ENCODE peak calls at places on chromosomes 12 and 14, in eight cellular contexts. W is astrocyte; J is CD8-positive, alpha-beta T cell; L is breast epithelium; H is PC-3; U is right cardiac atrium; X is uterus; S is foreskin keratinocyte. T is an unnamed sample.

GRCh38 chr14:90419200-90419599 is 22.4 kb downstream of the CALM1 start:
- DNase-seq in U (peak; percentile 92), J (no peak), W (peak; percentile 97), H (peak; percentile 100), X (peak; percentile 87), S (peak; percentile 99), L (peak; percentile 64), T (peak; percentile 67)

GRCh38 chr14:23162800-23163199 is 20.7 kb downstream of the SLC7A8 start:
- DNase-seq in X (no peak), U (no peak), J (no peak), L (no peak), H (no peak), S (no peak), W (no peak), T (no peak)

GRCh38 chr14:22994762-22995275 is 12.5 kb upstream of the AJUBA start:
- DNase-seq in S (no peak), X (no peak), H (peak; percentile 52), U (no peak), L (no peak), W (no peak), J (peak; percentile 13), T (no peak)

GRCh38 chr14:24965934-24966593 is 83.9 kb downstream of the STXBP6 start:
- DNase-seq in U (peak; percentile 46), L (no peak), X (no peak), S (no peak), J (no peak), H (no peak), W (peak; percentile 96), T (peak; percentile 26)

GRCh38 chr12:51348116-51348515 is 1.6 kb upstream of the CELA1 start:
- DNase-seq in W (no peak), L (no peak), J (no peak), S (no peak), H (no peak), X (no peak), U (no peak), T (no peak)

GRCh38 chr14:90266441-90267154 is 10.2 kb downstream of the PSMC1 start:
- DNase-seq in X (no peak), S (no peak), L (no peak), J (no peak), W (no peak), H (no peak), U (no peak), T (no peak)

GRCh38 chr14:66539034-66539433 is 31.1 kb downstream of the GPHN start:
- DNase-seq in S (no peak), J (no peak), W (no peak), H (no peak), U (no peak), L (no peak), X (no peak), T (no peak)

GRCh38 chr14:42944284-42944683 is 1337.6 kb downstream of the LRFN5 start:
- DNase-seq in U (no peak), H (peak; percentile 66), W (peak; percentile 41), S (no peak), L (no peak), J (no peak), X (no peak), T (no peak)

GRCh38 chr12:130147875-130148596 is 14.2 kb upstream of the FZD10 start:
- DNase-seq in U (peak; percentile 13), W (no peak), L (no peak), X (no peak), H (no peak), S (no peak), J (no peak), T (no peak)

GRCh38 chr12:13094349-13094748 is 9.1 kb downstream of the GSG1 start:
- DNase-seq in J (no peak), W (peak; percentile 62), H (peak; percentile 71), U (no peak), L (no peak), S (no peak), X (no peak), T (no peak)

GRCh38 chr12:65649126-65649525 is 175.2 kb upstream of the HMGA2 start:
- DNase-seq in H (peak; percentile 99), U (no peak), W (peak; percentile 100), X (no peak), S (peak; percentile 99), J (no peak), L (no peak), T (no peak)

DNA sequence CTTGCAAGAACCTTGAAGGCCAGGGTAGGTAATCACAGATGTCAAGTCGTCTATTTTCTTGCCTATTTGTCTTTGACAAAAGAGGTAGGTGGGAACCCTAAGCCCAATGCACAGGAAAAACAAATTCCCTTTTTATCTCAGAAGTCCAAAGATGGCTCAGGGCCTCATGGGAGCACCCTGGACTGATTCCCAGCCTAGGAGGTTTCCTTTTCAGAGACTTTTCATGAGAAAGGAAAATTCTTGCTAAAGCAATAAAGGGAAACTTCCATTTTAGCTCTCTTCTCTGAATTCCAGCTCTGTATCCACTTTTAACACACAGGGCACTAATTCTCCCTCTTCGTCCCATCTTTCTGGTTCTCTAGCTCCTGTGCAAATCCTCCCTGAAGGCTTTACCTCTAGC is 1.2 kb downstream of the ZNF641 start:
- DNase-seq in X (peak; percentile 47), H (no peak), L (no peak), J (no peak), S (no peak), U (peak; percentile 83), W (no peak), T (peak; percentile 74)
- H3K27ac ChIP-seq in X (peak overlapping the region; percentile 97), H (no peak overlapping the region), L (peak overlapping the region; percentile 96), J (no peak overlapping the region), S (no peak overlapping the region), U (peak overlapping the region; percentile 93), W (no peak overlapping the region), T (peak overlapping the region; percentile 98)

GRCh38 chr12:27657296-27657695 is 39.0 kb upstream of the REP15 start:
- DNase-seq in U (no peak), X (no peak), L (no peak), H (no peak), S (no peak), W (peak; percentile 11), J (no peak), T (no peak)
- H3K27ac ChIP-seq in U (no peak overlapping the region), X (no peak overlapping the region), L (no peak overlapping the region), H (no peak overlapping the region), S (no peak overlapping the region), W (peak overlapping the region; percentile 28), J (no peak overlapping the region), T (no peak overlapping the region)

GRCh38 chr14:99605299-99605961 is 1.4 kb upstream of the CCDC85C start:
- DNase-seq in L (no peak), S (peak; percentile 56), X (peak; percentile 64), H (peak; percentile 72), J (peak; percentile 67), U (peak; percentile 85), W (peak; percentile 62), T (peak; percentile 59)

GRCh38 chr14:99603471-99603933 is 505 bp downstream of the CCDC85C start:
- DNase-seq in H (peak; percentile 25), S (no peak), X (peak; percentile 48), U (peak; percentile 75), L (no peak), W (peak; percentile 41), J (peak; percentile 29), T (no peak)

GRCh38 chr14:99606359-99606758 is 2.4 kb upstream of the CCDC85C start:
- DNase-seq in U (no peak), H (no peak), L (no peak), X (no peak), J (no peak), S (no peak), W (no peak), T (no peak)

GRCh38 chr14:99603965-99604765 is at the start of gene CCDC85C:
- DNase-seq in L (peak; percentile 95), U (peak; percentile 98), W (peak; percentile 88), S (peak; percentile 68), J (peak; percentile 91), H (peak; percentile 98), X (peak; percentile 96), T (peak; percentile 94)

DNA sequence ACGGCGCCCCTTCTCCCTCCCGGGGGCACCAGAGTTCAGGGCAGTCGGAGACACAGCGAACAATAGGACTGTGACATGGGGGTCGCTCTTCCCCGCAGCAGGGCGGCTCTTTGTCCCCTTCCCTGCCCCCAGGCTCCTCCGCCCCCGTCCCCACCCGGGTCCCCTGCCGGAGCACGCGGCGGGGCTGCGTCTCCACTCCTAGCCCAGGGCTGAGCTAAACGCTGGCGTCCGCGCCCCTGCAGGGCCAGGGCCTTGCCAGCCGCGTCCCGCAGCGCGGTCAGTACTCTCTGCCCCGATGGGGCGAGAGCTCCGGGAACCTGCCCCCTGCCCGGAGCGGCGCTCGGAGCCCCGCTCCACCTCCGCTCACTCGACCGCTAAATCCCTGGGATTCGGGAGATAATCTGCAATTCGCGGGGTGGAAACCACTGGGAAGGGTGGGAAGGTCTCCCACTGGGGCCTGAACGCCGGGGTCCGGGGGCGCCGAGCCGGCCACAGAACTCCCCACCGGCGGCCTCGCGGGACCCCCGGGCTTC is 825 bp upstream of the CCDC85C start:
- DNase-seq in U (peak; percentile 75), W (peak; percentile 14), J (no peak), X (peak; percentile 35), S (no peak), L (no peak), H (peak; percentile 36), T (no peak)
- H3K27ac ChIP-seq in U (peak overlapping the region; percentile 63), W (peak overlapping the region; percentile 57), J (peak overlapping the region; percentile 66), X (peak overlapping the region; percentile 92), S (peak overlapping the region; percentile 26), L (peak overlapping the region; percentile 94), H (peak overlapping the region; percentile 25), T (peak overlapping the region; percentile 93)

GRCh38 chr12:46449856-46450255 is 77.3 kb upstream of the SLC38A2 start:
- DNase-seq in J (no peak), L (no peak), W (no peak), S (no peak), X (no peak), U (no peak), H (no peak), T (no peak)
- H3K27ac ChIP-seq in J (no peak overlapping the region), L (no peak overlapping the region), W (no peak overlapping the region), S (no peak overlapping the region), X (peak overlapping the region; percentile 81), U (peak overlapping the region; percentile 47), H (no peak overlapping the region), T (peak overlapping the region; percentile 64)

DNA sequence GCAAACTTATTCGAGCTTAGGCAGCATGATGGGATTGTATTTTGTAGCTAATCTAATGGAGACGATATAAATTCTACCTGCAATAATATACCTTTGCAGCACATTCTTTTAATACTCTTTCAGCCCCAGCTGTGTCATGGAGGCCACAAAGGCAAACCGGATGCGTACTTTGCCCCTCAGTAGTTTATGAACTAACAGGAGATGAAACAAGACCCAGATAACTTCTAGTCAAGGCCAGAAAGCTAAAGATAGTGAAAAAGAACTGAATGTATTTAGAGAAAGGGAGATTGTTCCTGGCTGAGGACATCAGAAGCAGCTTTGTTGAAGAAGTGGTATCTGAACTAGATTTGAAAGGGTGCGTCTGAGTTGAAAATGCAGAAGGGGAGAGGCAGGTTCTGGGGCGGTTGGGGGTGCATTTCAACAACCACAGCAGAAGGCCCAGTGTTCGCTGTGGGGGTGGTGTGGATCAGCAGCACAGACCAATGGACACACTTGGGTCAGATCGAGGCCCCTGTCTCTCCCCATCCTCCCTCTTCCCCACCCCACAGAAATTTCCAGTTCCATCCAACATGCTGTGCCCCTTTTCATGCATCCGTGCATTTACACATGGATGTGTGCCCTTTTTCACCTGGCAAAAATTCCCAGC is 2.0 kb downstream of the ZNF839 start:
- DNase-seq in U (peak; percentile 3), H (no peak), X (no peak), S (no peak), W (no peak), J (no peak), L (no peak), T (no peak)
- H3K27ac ChIP-seq in U (no peak overlapping the region), H (no peak overlapping the region), X (no peak overlapping the region), S (no peak overlapping the region), W (no peak overlapping the region), J (no peak overlapping the region), L (no peak overlapping the region), T (no peak overlapping the region)

T was measured in left ventricle myocardium inferior.